ENCODE peak calls at places on chromosomes 5 and 9, in eight cellular contexts. One of them, this sample, is unnamed.

GRCh38 chr5:112584781-112585180 is 152.9 kb upstream of the APC start:
- DNase-seq in astrocyte of the cerebellum: no peak
- DNase-seq in SHP77: no peak
- DNase-seq in NCI-H510A treated with DMSO at 0.1 percent for 48 hours: no peak
- DNase-seq in AG08396: no peak
- DNase-seq in amygdala: no peak
- DNase-seq in BJ: no peak
- DNase-seq in NCI-H748 treated with DMSO at 0.1 percent for 48 hours: no peak
- DNase-seq in this sample: no peak

GRCh38 chr5:22926574-22926973 is 73.4 kb upstream of the CDH12 start:
- DNase-seq in astrocyte of the cerebellum: no peak
- DNase-seq in SHP77: no peak
- DNase-seq in NCI-H510A treated with DMSO at 0.1 percent for 48 hours: no peak
- DNase-seq in AG08396: no peak
- DNase-seq in amygdala: no peak
- DNase-seq in BJ: no peak
- DNase-seq in NCI-H748 treated with DMSO at 0.1 percent for 48 hours: no peak
- DNase-seq in this sample: peak; percentile 43

GRCh38 chr5:150036513-150036912 is 36.0 kb downstream of the HMGXB3 start:
- DNase-seq in astrocyte of the cerebellum: peak; percentile 92
- DNase-seq in SHP77: no peak
- DNase-seq in NCI-H510A treated with DMSO at 0.1 percent for 48 hours: no peak
- DNase-seq in AG08396: peak; percentile 83
- DNase-seq in amygdala: no peak
- DNase-seq in BJ: peak; percentile 93
- DNase-seq in NCI-H748 treated with DMSO at 0.1 percent for 48 hours: no peak
- DNase-seq in this sample: no peak

GRCh38 chr5:155092318-155092717 is 78.8 kb downstream of the KIF4B start:
- DNase-seq in astrocyte of the cerebellum: no peak
- DNase-seq in SHP77: no peak
- DNase-seq in NCI-H510A treated with DMSO at 0.1 percent for 48 hours: no peak
- DNase-seq in AG08396: no peak
- DNase-seq in amygdala: no peak
- DNase-seq in BJ: no peak
- DNase-seq in NCI-H748 treated with DMSO at 0.1 percent for 48 hours: no peak
- DNase-seq in this sample: no peak

GRCh38 chr9:21741151-21741550 is 61.3 kb upstream of the MTAP start:
- DNase-seq in astrocyte of the cerebellum: peak; percentile 16
- DNase-seq in SHP77: no peak
- DNase-seq in NCI-H510A treated with DMSO at 0.1 percent for 48 hours: no peak
- DNase-seq in AG08396: no peak
- DNase-seq in amygdala: no peak
- DNase-seq in BJ: no peak
- DNase-seq in NCI-H748 treated with DMSO at 0.1 percent for 48 hours: no peak
- DNase-seq in this sample: no peak

GRCh38 chr5:179300834-179301233 is 44.4 kb downstream of the ADAMTS2 start:
- DNase-seq in astrocyte of the cerebellum: no peak
- DNase-seq in SHP77: no peak
- DNase-seq in NCI-H510A treated with DMSO at 0.1 percent for 48 hours: no peak
- DNase-seq in AG08396: no peak
- DNase-seq in amygdala: no peak
- DNase-seq in BJ: no peak
- DNase-seq in NCI-H748 treated with DMSO at 0.1 percent for 48 hours: no peak
- DNase-seq in this sample: no peak

GRCh38 chr9:114238471-114238870 is 83.1 kb downstream of the COL27A1 start:
- DNase-seq in astrocyte of the cerebellum: no peak
- DNase-seq in SHP77: no peak
- DNase-seq in NCI-H510A treated with DMSO at 0.1 percent for 48 hours: no peak
- DNase-seq in AG08396: no peak
- DNase-seq in amygdala: no peak
- DNase-seq in BJ: no peak
- DNase-seq in NCI-H748 treated with DMSO at 0.1 percent for 48 hours: no peak
- DNase-seq in this sample: no peak

GRCh38 chr9:72477862-72478564 is 43.4 kb upstream of the TMC1 start:
- DNase-seq in astrocyte of the cerebellum: no peak
- DNase-seq in SHP77: no peak
- DNase-seq in NCI-H510A treated with DMSO at 0.1 percent for 48 hours: peak; percentile 59
- DNase-seq in AG08396: peak; percentile 70
- DNase-seq in amygdala: no peak
- DNase-seq in BJ: no peak
- DNase-seq in NCI-H748 treated with DMSO at 0.1 percent for 48 hours: no peak
- DNase-seq in this sample: no peak

GRCh38 chr5:137619191-137619870 is 116.6 kb downstream of the KLHL3 start:
- DNase-seq in astrocyte of the cerebellum: peak; percentile 86
- DNase-seq in SHP77: peak; percentile 78
- DNase-seq in NCI-H510A treated with DMSO at 0.1 percent for 48 hours: peak; percentile 63
- DNase-seq in AG08396: peak; percentile 64
- DNase-seq in amygdala: no peak
- DNase-seq in BJ: peak; percentile 78
- DNase-seq in NCI-H748 treated with DMSO at 0.1 percent for 48 hours: peak; percentile 8
- DNase-seq in this sample: peak; percentile 92

This sample was measured in retinal pigment epithelial cell.